ENCODE peak calls at places on chromosome 9, in ten cellular contexts. T is astrocyte of the spinal cord, U is breast epithelium, Z is activated gamma-delta T cell treated with Interleukin-2 at 50 U/mL for 16 hours, J is GM04503, C is KBM-7, D is NCI-H1694, W is NCI-H82, O is kidney tubule cell, G is H4. L is an unnamed sample.

GRCh38 chr9:95772320-95773060 is 103.0 kb upstream of the ERCC6L2 start:
- DNase-seq in U (no peak), C (peak; percentile 8), D (no peak), T (peak; percentile 81), Z (no peak), J (no peak), O (peak; percentile 46), W (peak; percentile 51), G (peak; percentile 62), L (no peak)

GRCh38 chr9:684950-685340 is 156.6 kb upstream of the DMRT1 start:
- DNase-seq in D (no peak), J (no peak), G (no peak), T (peak; percentile 82), U (no peak), Z (no peak), O (peak; percentile 10), C (no peak), W (no peak), L (no peak)

GRCh38 chr9:131394464-131395026 is 659 bp downstream of the PRRC2B start:
- DNase-seq in O (peak; percentile 33), D (no peak), Z (peak; percentile 38), C (peak; percentile 52), J (no peak), U (no peak), W (peak; percentile 49), T (no peak), G (no peak), L (no peak)

GRCh38 chr9:116421006-116421538 is 266.0 kb upstream of the TRIM32 start:
- DNase-seq in U (no peak), G (no peak), D (no peak), O (peak; percentile 87), C (no peak), W (no peak), J (no peak), T (no peak), Z (no peak), L (no peak)

GRCh38 chr9:131266301-131267229 is 9.7 kb downstream of the FAM78A start:
- DNase-seq in O (no peak), J (no peak), Z (no peak), T (no peak), C (peak; percentile 50), D (no peak), G (no peak), U (no peak), W (no peak), L (no peak)

GRCh38 chr9:12554636-12555035 is 138.5 kb upstream of the TYRP1 start:
- DNase-seq in Z (no peak), G (peak; percentile 10), D (no peak), U (no peak), J (no peak), W (peak; percentile 21), O (peak; percentile 43), C (peak; percentile 42), T (peak; percentile 12), L (no peak)

GRCh38 chr9:107738789-107739188 is 249.2 kb upstream of the KLF4 start:
- DNase-seq in T (no peak), U (no peak), W (no peak), Z (no peak), D (no peak), J (peak; percentile 36), C (no peak), G (no peak), O (peak; percentile 8), L (no peak)

GRCh38 chr9:124293712-124294504 is 36.2 kb downstream of the NEK6 start:
- DNase-seq in Z (no peak), T (no peak), G (no peak), U (no peak), D (no peak), W (no peak), J (no peak), O (no peak), C (no peak), L (no peak)

L was measured in esophagus squamous epithelium.